ENCODE peak calls at places on chromosomes 2 and 18, in nine cellular contexts. One of them, this sample, is unnamed.

GRCh38 chr2:130341562-130342019 is 1.1 kb upstream of the IMP4 start:
- DNase-seq in ACHN: no peak
- DNase-seq in NCI-H1092: no peak
- DNase-seq in Daoy: no peak
- DNase-seq in hippocampal formation: no peak
- DNase-seq in activated T-cell treated with anti-CD3 and anti-CD28 coated beads for 48 hours: no peak
- DNase-seq in EH: no peak
- DNase-seq in activated naive CD8-positive, alpha-beta T cell treated with anti-CD3 and anti-CD28 coated beads, Interleukin-2, amount 50 U/mL, for 24 hours: no peak
- DNase-seq in foreskin keratinocyte: no peak
- DNase-seq in this sample: peak

GRCh38 chr2:54964271-54964670 is 86.0 kb downstream of the RTN4 start:
- DNase-seq in activated T-cell treated with anti-CD3 and anti-CD28 coated beads for 48 hours: no peak
- DNase-seq in hippocampal formation: no peak
- DNase-seq in NCI-H1092: no peak
- DNase-seq in activated naive CD8-positive, alpha-beta T cell treated with anti-CD3 and anti-CD28 coated beads, Interleukin-2, amount 50 U/mL, for 24 hours: no peak
- DNase-seq in Daoy: peak
- DNase-seq in foreskin keratinocyte: no peak
- DNase-seq in ACHN: no peak
- DNase-seq in EH: peak
- DNase-seq in this sample: no peak

GRCh38 chr2:166464187-166464586 is 29.9 kb downstream of the SCN7A start:
- DNase-seq in activated naive CD8-positive, alpha-beta T cell treated with anti-CD3 and anti-CD28 coated beads, Interleukin-2, amount 50 U/mL, for 24 hours: no peak
- DNase-seq in activated T-cell treated with anti-CD3 and anti-CD28 coated beads for 48 hours: no peak
- DNase-seq in EH: no peak
- DNase-seq in hippocampal formation: no peak
- DNase-seq in foreskin keratinocyte: peak
- DNase-seq in ACHN: no peak
- DNase-seq in Daoy: peak
- DNase-seq in NCI-H1092: no peak
- DNase-seq in this sample: no peak

GRCh38 chr2:14137643-14138042 is 494.9 kb upstream of the LRATD1 start:
- DNase-seq in EH: no peak
- DNase-seq in Daoy: no peak
- DNase-seq in ACHN: peak
- DNase-seq in hippocampal formation: no peak
- DNase-seq in activated naive CD8-positive, alpha-beta T cell treated with anti-CD3 and anti-CD28 coated beads, Interleukin-2, amount 50 U/mL, for 24 hours: no peak
- DNase-seq in foreskin keratinocyte: no peak
- DNase-seq in NCI-H1092: no peak
- DNase-seq in activated T-cell treated with anti-CD3 and anti-CD28 coated beads for 48 hours: no peak
- DNase-seq in this sample: peak

GRCh38 chr2:240955306-240956101 is 42.9 kb upstream of the SNED1 start:
- DNase-seq in hippocampal formation: no peak
- DNase-seq in ACHN: no peak
- DNase-seq in foreskin keratinocyte: no peak
- DNase-seq in Daoy: no peak
- DNase-seq in activated naive CD8-positive, alpha-beta T cell treated with anti-CD3 and anti-CD28 coated beads, Interleukin-2, amount 50 U/mL, for 24 hours: no peak
- DNase-seq in activated T-cell treated with anti-CD3 and anti-CD28 coated beads for 48 hours: no peak
- DNase-seq in EH: no peak
- DNase-seq in NCI-H1092: no peak
- DNase-seq in this sample: no peak

GRCh38 chr2:233815861-233816260 is 37.7 kb downstream of the MROH2A start:
- DNase-seq in activated naive CD8-positive, alpha-beta T cell treated with anti-CD3 and anti-CD28 coated beads, Interleukin-2, amount 50 U/mL, for 24 hours: no peak
- DNase-seq in hippocampal formation: no peak
- DNase-seq in NCI-H1092: no peak
- DNase-seq in Daoy: no peak
- DNase-seq in activated T-cell treated with anti-CD3 and anti-CD28 coated beads for 48 hours: no peak
- DNase-seq in ACHN: no peak
- DNase-seq in EH: peak
- DNase-seq in foreskin keratinocyte: no peak
- DNase-seq in this sample: no peak

GRCh38 chr18:45449761-45450227 is 165.5 kb upstream of the SLC14A2 start:
- DNase-seq in ACHN: no peak
- DNase-seq in Daoy: no peak
- DNase-seq in activated naive CD8-positive, alpha-beta T cell treated with anti-CD3 and anti-CD28 coated beads, Interleukin-2, amount 50 U/mL, for 24 hours: no peak
- DNase-seq in EH: no peak
- DNase-seq in activated T-cell treated with anti-CD3 and anti-CD28 coated beads for 48 hours: no peak
- DNase-seq in NCI-H1092: peak
- DNase-seq in foreskin keratinocyte: no peak
- DNase-seq in hippocampal formation: peak
- DNase-seq in this sample: no peak

GRCh38 chr18:22563098-22563707 is 145.5 kb upstream of the CTAGE1 start:
- DNase-seq in NCI-H1092: peak
- DNase-seq in activated T-cell treated with anti-CD3 and anti-CD28 coated beads for 48 hours: no peak
- DNase-seq in activated naive CD8-positive, alpha-beta T cell treated with anti-CD3 and anti-CD28 coated beads, Interleukin-2, amount 50 U/mL, for 24 hours: no peak
- DNase-seq in ACHN: peak
- DNase-seq in Daoy: peak
- DNase-seq in foreskin keratinocyte: peak
- DNase-seq in EH: peak
- DNase-seq in hippocampal formation: peak
- DNase-seq in this sample: peak

GRCh38 chr18:80175451-80176235 is 66.6 kb downstream of the ADNP2 start:
- DNase-seq in foreskin keratinocyte: peak
- DNase-seq in Daoy: no peak
- DNase-seq in ACHN: no peak
- DNase-seq in EH: no peak
- DNase-seq in hippocampal formation: no peak
- DNase-seq in activated T-cell treated with anti-CD3 and anti-CD28 coated beads for 48 hours: peak
- DNase-seq in activated naive CD8-positive, alpha-beta T cell treated with anti-CD3 and anti-CD28 coated beads, Interleukin-2, amount 50 U/mL, for 24 hours: peak
- DNase-seq in NCI-H1092: no peak
- DNase-seq in this sample: no peak

GRCh38 chr2:157302492-157303099 is 23.0 kb downstream of the ERMN start:
- DNase-seq in EH: peak
- DNase-seq in activated T-cell treated with anti-CD3 and anti-CD28 coated beads for 48 hours: peak
- DNase-seq in foreskin keratinocyte: peak
- DNase-seq in Daoy: peak
- DNase-seq in ACHN: peak
- DNase-seq in hippocampal formation: peak
- DNase-seq in activated naive CD8-positive, alpha-beta T cell treated with anti-CD3 and anti-CD28 coated beads, Interleukin-2, amount 50 U/mL, for 24 hours: peak
- DNase-seq in NCI-H1092: peak
- DNase-seq in this sample: peak

GRCh38 chr2:240611601-240612210 is 13.6 kb upstream of the GPR35 start:
- DNase-seq in activated T-cell treated with anti-CD3 and anti-CD28 coated beads for 48 hours: no peak
- DNase-seq in NCI-H1092: no peak
- DNase-seq in ACHN: no peak
- DNase-seq in EH: no peak
- DNase-seq in activated naive CD8-positive, alpha-beta T cell treated with anti-CD3 and anti-CD28 coated beads, Interleukin-2, amount 50 U/mL, for 24 hours: no peak
- DNase-seq in Daoy: no peak
- DNase-seq in foreskin keratinocyte: no peak
- DNase-seq in hippocampal formation: no peak
- DNase-seq in this sample: no peak

GRCh38 chr2:148240838-148241237 is 219.9 kb downstream of the MBD5 start:
- DNase-seq in activated naive CD8-positive, alpha-beta T cell treated with anti-CD3 and anti-CD28 coated beads, Interleukin-2, amount 50 U/mL, for 24 hours: no peak
- DNase-seq in ACHN: no peak
- DNase-seq in activated T-cell treated with anti-CD3 and anti-CD28 coated beads for 48 hours: no peak
- DNase-seq in EH: no peak
- DNase-seq in foreskin keratinocyte: no peak
- DNase-seq in hippocampal formation: no peak
- DNase-seq in NCI-H1092: no peak
- DNase-seq in Daoy: no peak
- DNase-seq in this sample: no peak

GRCh38 chr2:48165066-48165753 is 258.9 kb upstream of the FBXO11 start:
- DNase-seq in ACHN: no peak
- DNase-seq in activated T-cell treated with anti-CD3 and anti-CD28 coated beads for 48 hours: no peak
- DNase-seq in foreskin keratinocyte: no peak
- DNase-seq in Daoy: no peak
- DNase-seq in EH: no peak
- DNase-seq in activated naive CD8-positive, alpha-beta T cell treated with anti-CD3 and anti-CD28 coated beads, Interleukin-2, amount 50 U/mL, for 24 hours: no peak
- DNase-seq in NCI-H1092: no peak
- DNase-seq in hippocampal formation: no peak
- DNase-seq in this sample: no peak